ENCODE peak calls at places on chromosomes 11 and 22, in five cellular contexts. One of them, this sample, is unnamed.

GRCh38 chr22:37267128-37267587 is 15.2 kb upstream of the CYTH4 start:
- DNase-seq in body of pancreas: no peak
- DNase-seq in heart left ventricle: peak
- DNase-seq in BJ: no peak
- DNase-seq in NCI-H460: peak
- DNase-seq in this sample: peak

GRCh38 chr11:18697581-18697980 is 998 bp upstream of the TMEM86A start:
- DNase-seq in body of pancreas: no peak
- DNase-seq in heart left ventricle: no peak
- DNase-seq in BJ: no peak
- DNase-seq in NCI-H460: no peak
- DNase-seq in this sample: no peak

GRCh38 chr11:20821046-20821445 is 151.7 kb downstream of the NELL1 start:
- DNase-seq in body of pancreas: no peak
- DNase-seq in heart left ventricle: no peak
- DNase-seq in BJ: no peak
- DNase-seq in NCI-H460: no peak
- DNase-seq in this sample: no peak

GRCh38 chr11:128739589-128739988 is 45.7 kb downstream of the FLI1 start:
- DNase-seq in body of pancreas: no peak
- DNase-seq in heart left ventricle: no peak
- DNase-seq in BJ: no peak
- DNase-seq in NCI-H460: no peak
- DNase-seq in this sample: no peak

GRCh38 chr11:115653926-115654325 is 149.7 kb upstream of the CADM1 start:
- DNase-seq in body of pancreas: no peak
- DNase-seq in heart left ventricle: no peak
- DNase-seq in BJ: peak
- DNase-seq in NCI-H460: no peak
- DNase-seq in this sample: no peak

GRCh38 chr11:61567286-61568061 is 13.4 kb downstream of the SYT7 start:
- DNase-seq in body of pancreas: peak
- DNase-seq in heart left ventricle: peak
- DNase-seq in BJ: no peak
- DNase-seq in NCI-H460: peak
- DNase-seq in this sample: peak

GRCh38 chr11:876550-876949 is 33.9 kb downstream of the TSPAN4 start:
- DNase-seq in body of pancreas: peak
- DNase-seq in heart left ventricle: peak
- DNase-seq in BJ: no peak
- DNase-seq in NCI-H460: no peak
- DNase-seq in this sample: no peak

GRCh38 chr11:113693030-113693429 is 13.1 kb downstream of the TMPRSS5 start:
- DNase-seq in body of pancreas: no peak
- DNase-seq in heart left ventricle: no peak
- DNase-seq in BJ: no peak
- DNase-seq in NCI-H460: no peak
- DNase-seq in this sample: no peak

GRCh38 chr22:20979243-20979809 is 2.8 kb upstream of the LZTR1 start:
- DNase-seq in body of pancreas: peak
- DNase-seq in heart left ventricle: peak
- DNase-seq in BJ: no peak
- DNase-seq in NCI-H460: no peak
- DNase-seq in this sample: peak

GRCh38 chr11:114296979-114297372 is 777 bp downstream of the NNMT start:
- DNase-seq in body of pancreas: no peak
- DNase-seq in heart left ventricle: no peak
- DNase-seq in BJ: no peak
- DNase-seq in NCI-H460: no peak
- DNase-seq in this sample: no peak

GRCh38 chr22:21698430-21699329 is 32.9 kb downstream of the PPIL2 start:
- DNase-seq in body of pancreas: no peak
- DNase-seq in heart left ventricle: peak
- DNase-seq in BJ: peak
- DNase-seq in NCI-H460: no peak
- DNase-seq in this sample: no peak

GRCh38 chr22:41048791-41049717 is 43.3 kb upstream of the EP300 start:
- DNase-seq in body of pancreas: peak
- DNase-seq in heart left ventricle: peak
- DNase-seq in BJ: peak
- DNase-seq in NCI-H460: no peak
- DNase-seq in this sample: peak

GRCh38 chr11:61569701-61570100 is 11.2 kb downstream of the SYT7 start:
- DNase-seq in body of pancreas: no peak
- DNase-seq in heart left ventricle: no peak
- DNase-seq in BJ: no peak
- DNase-seq in NCI-H460: no peak
- DNase-seq in this sample: no peak

GRCh38 chr11:1862588-1863351 is 9.9 kb downstream of the LSP1 start:
- DNase-seq in body of pancreas: no peak
- DNase-seq in heart left ventricle: no peak
- DNase-seq in BJ: no peak
- DNase-seq in NCI-H460: no peak
- DNase-seq in this sample: no peak